ENCODE peak calls at places on chromosomes 11 and 22, in seven cellular contexts. N is thyroid gland, W is neuronal stem cell, G is gastrocnemius medialis, J is dorsolateral prefrontal cortex, B is kidney epithelial cell, C is fibroblast of the aortic adventitia. U is an unnamed sample.

GRCh38 chr11:2204361-2205213 is 33.0 kb upstream of the TH start:
- DNase-seq in W (no peak), B (no peak), C (no peak), G (peak), N (no peak), J (peak), U (peak)

GRCh38 chr11:11786234-11786633 is 55.5 kb upstream of the USP47 start:
- DNase-seq in G (no peak), N (no peak), C (no peak), W (no peak), J (no peak), B (no peak), U (no peak)

GRCh38 chr22:26406118-26406517 is 22.9 kb upstream of the ASPHD2 start:
- DNase-seq in G (no peak), C (peak), B (no peak), J (no peak), N (no peak), W (no peak), U (no peak)

GRCh38 chr11:72741429-72741833 is 10.8 kb downstream of the ARAP1 start:
- DNase-seq in B (no peak), N (no peak), W (no peak), C (no peak), J (no peak), G (no peak), U (no peak)

GRCh38 chr11:5929571-5929970 is 12.5 kb upstream of the OR56A3 start:
- DNase-seq in N (no peak), J (no peak), W (no peak), C (no peak), B (no peak), G (no peak), U (peak)

GRCh38 chr11:72222106-72222891 is 2.3 kb upstream of the INPPL1 start:
- DNase-seq in C (no peak), G (peak), W (no peak), J (no peak), B (no peak), N (peak), U (no peak)

GRCh38 chr22:50031189-50032091 is 18.9 kb upstream of the IL17REL start:
- DNase-seq in G (no peak), J (no peak), C (no peak), B (no peak), N (no peak), W (no peak), U (peak)

GRCh38 chr22:49880281-49880680 is 26.6 kb downstream of the ZBED4 start:
- DNase-seq in G (no peak), W (no peak), C (no peak), N (peak), J (no peak), B (peak), U (no peak)

GRCh38 chr11:117933930-117934329 is 4.7 kb upstream of the TMPRSS13 start:
- DNase-seq in B (no peak), G (no peak), C (no peak), J (no peak), W (no peak), N (no peak), U (no peak)

GRCh38 chr11:22930816-22931594 is 70.7 kb upstream of the CCDC179 start:
- DNase-seq in B (no peak), N (peak), C (no peak), J (no peak), G (no peak), W (no peak), U (no peak)

GRCh38 chr11:78806214-78807004 is 231.7 kb upstream of the NARS2 start:
- DNase-seq in C (no peak), N (peak), J (no peak), G (no peak), B (no peak), W (no peak), U (no peak)

GRCh38 chr11:103007521-103007920 is 52.0 kb upstream of the MMP13 start:
- DNase-seq in G (no peak), N (no peak), J (no peak), C (peak), B (no peak), W (no peak), U (no peak)

GRCh38 chr11:3609416-3610265 is 32.2 kb downstream of the ART5 start:
- DNase-seq in W (peak), G (no peak), J (no peak), C (peak), N (no peak), B (no peak), U (no peak)

GRCh38 chr22:38467904-38468760 is at the start of gene KDELR3:
- DNase-seq in J (peak), W (no peak), G (no peak), B (no peak), N (peak), C (peak), U (peak)

GRCh38 chr11:47189100-47189834 is 3.0 kb upstream of the PACSIN3 start:
- DNase-seq in B (peak), J (no peak), G (no peak), C (peak), W (no peak), N (peak), U (no peak)

GRCh38 chr22:43001271-43002197 is 13.4 kb downstream of the PACSIN2 start:
- DNase-seq in G (no peak), J (no peak), C (peak), W (no peak), N (peak), B (no peak), U (peak)

GRCh38 chr11:44949160-44950035 is 1.3 kb downstream of the TP53I11 start:
- DNase-seq in G (no peak), N (peak), B (no peak), J (no peak), W (peak), C (peak), U (no peak)

GRCh38 chr22:45615364-45615763 is 56.3 kb upstream of the ATXN10 start:
- DNase-seq in N (no peak), B (no peak), C (no peak), W (no peak), G (no peak), J (no peak), U (no peak)

DNA sequence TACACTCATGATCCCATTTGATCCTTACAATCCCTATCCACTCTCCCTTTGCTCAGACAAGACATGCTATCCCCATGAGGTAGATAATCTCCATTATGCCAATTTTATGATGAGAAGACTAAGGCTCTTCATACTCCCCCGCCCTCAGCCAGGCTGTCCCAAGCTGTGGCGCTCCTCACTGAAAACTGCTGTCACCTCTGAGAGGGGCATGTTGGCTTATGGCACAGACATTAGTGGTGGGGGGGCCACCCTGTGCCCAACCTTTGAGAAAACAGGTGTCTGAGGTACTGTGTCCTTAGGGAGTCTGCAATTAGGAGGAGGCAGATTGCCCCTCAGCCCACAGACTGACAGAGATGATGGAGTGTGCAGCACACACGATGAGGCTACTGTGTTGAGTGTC is 2.4 kb downstream of the DDTL start:
- DNase-seq in C (no peak), W (no peak), N (no peak), J (no peak), B (no peak), G (no peak), U (peak)
- H3K4me3 ChIP-seq in C (no peak), W (no peak), N (no peak), J (no peak), B (no peak), G (no peak), U (no peak)

DNA sequence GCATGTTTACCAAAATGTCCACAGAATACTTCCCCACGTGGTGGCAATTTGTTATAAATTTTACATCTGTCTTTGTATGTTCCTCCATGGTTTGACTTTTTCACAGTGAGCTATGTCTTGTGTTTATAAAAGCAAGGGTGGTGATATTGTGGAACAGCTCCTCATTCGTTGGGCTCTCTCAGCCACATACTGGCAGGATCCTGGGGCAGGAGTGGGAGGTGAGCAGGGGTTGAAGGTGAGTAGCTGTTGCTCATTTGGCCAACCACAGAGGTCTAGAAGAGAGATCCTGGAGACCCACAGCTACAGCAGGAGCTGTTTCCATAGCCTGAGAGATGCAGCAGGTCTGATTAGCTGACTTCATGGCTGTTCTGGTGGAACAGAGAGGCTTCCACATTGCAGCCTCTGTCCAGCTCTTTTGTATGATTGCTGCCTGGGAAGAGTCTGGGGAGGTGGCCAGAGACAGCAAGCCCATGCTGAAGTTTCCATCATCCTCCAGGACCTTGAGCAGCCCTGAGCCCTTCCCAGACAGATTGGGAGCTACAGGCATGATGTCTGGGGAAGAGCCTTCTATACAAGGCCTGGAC is 128.1 kb downstream of the LDLRAD3 start:
- DNase-seq in B (no peak), J (no peak), C (no peak), N (no peak), W (no peak), G (no peak), U (no peak)
- H3K4me3 ChIP-seq in B (no peak), J (no peak), C (no peak), N (no peak), W (no peak), G (no peak), U (no peak)

GRCh38 chr11:19199766-19200165 is 2.0 kb downstream of the CSRP3 start:
- DNase-seq in N (no peak), B (no peak), G (no peak), C (peak), W (no peak), J (no peak), U (no peak)

GRCh38 chr11:19196458-19196857 is 5.3 kb downstream of the CSRP3 start:
- DNase-seq in N (no peak), G (peak), B (no peak), C (no peak), W (no peak), J (no peak), U (no peak)

GRCh38 chr11:19199037-19199436 is 2.7 kb downstream of the CSRP3 start:
- DNase-seq in J (no peak), B (no peak), N (no peak), G (no peak), W (no peak), C (no peak), U (no peak)

GRCh38 chr11:19200410-19201201 is 1.2 kb downstream of the CSRP3 start:
- DNase-seq in W (no peak), C (peak), J (no peak), G (peak), N (no peak), B (peak), U (no peak)

GRCh38 chr11:19201737-19202605 is at the start of gene CSRP3:
- DNase-seq in G (peak), B (no peak), C (peak), N (no peak), J (no peak), W (no peak), U (no peak)
- H3K4me3 ChIP-seq in G (peak), B (no peak), C (no peak), N (no peak), J (no peak), W (no peak), U (no peak)

GRCh38 chr11:83115992-83116641 is 40.8 kb upstream of the PCF11 start:
- DNase-seq in G (no peak), C (no peak), B (no peak), W (no peak), N (no peak), J (no peak), U (no peak)

GRCh38 chr11:83112886-83113285 is 41.2 kb upstream of the RAB30 start:
- DNase-seq in N (no peak), J (no peak), W (no peak), B (no peak), G (no peak), C (no peak), U (no peak)

GRCh38 chr11:83118814-83119213 is 38.1 kb upstream of the PCF11 start:
- DNase-seq in W (no peak), N (no peak), C (no peak), G (no peak), B (no peak), J (no peak), U (no peak)

GRCh38 chr11:83119216-83119615 is 37.7 kb upstream of the PCF11 start:
- DNase-seq in C (no peak), G (no peak), W (no peak), J (no peak), B (no peak), N (no peak), U (no peak)

GRCh38 chr11:83115551-83115950 is 41.4 kb upstream of the PCF11 start:
- DNase-seq in W (no peak), J (no peak), C (no peak), N (peak), G (no peak), B (no peak), U (peak)
- H3K4me3 ChIP-seq in W (no peak), J (no peak), C (no peak), N (no peak), G (no peak), B (no peak), U (no peak)

U was measured in sigmoid colon.